ENCODE peak calls at places on chromosome 15, in six cellular contexts. E is cardiac muscle cell, K is PC-9, T is PC-3, V is transverse colon, C is right atrium auricular region. G is an unnamed sample.
A peak's percentile ranks its signal among the peaks of the same experiment; 100 is the strongest.

GRCh38 chr15:40999190-40999589 is 45.9 kb downstream of the CHAC1 start:
- DNase-seq in K (peak; percentile 86), C (no peak), V (no peak), T (peak; percentile 96), E (no peak), G (peak; percentile 58)

GRCh38 chr15:93001881-93002280 is 87.1 kb downstream of the RGMA start:
- DNase-seq in C (no peak), K (no peak), T (peak; percentile 21), E (peak; percentile 22), V (no peak), G (no peak)

GRCh38 chr15:93321881-93322282 is 232.9 kb upstream of the RGMA start:
- DNase-seq in K (no peak), T (peak; percentile 34), V (no peak), C (no peak), E (no peak), G (peak; percentile 82)

GRCh38 chr15:68666120-68666811 is 87.5 kb downstream of the CORO2B start:
- DNase-seq in T (no peak), K (no peak), C (no peak), V (no peak), E (no peak), G (no peak)

GRCh38 chr15:67149859-67150824 is 84.7 kb downstream of the SMAD3 start:
- DNase-seq in C (peak; percentile 91), E (peak; percentile 98), K (peak; percentile 97), T (peak; percentile 94), V (peak; percentile 47), G (peak; percentile 98)

GRCh38 chr15:57591822-57592367 is at the start of gene MYZAP:
- DNase-seq in V (peak; percentile 82), C (peak; percentile 64), E (peak; percentile 22), T (peak; percentile 59), K (no peak), G (no peak)

GRCh38 chr15:78761020-78761419 is 50.2 kb downstream of the ADAMTS7 start:
- DNase-seq in T (no peak), C (peak; percentile 57), K (no peak), V (no peak), E (no peak), G (no peak)

GRCh38 chr15:52306270-52306669 is 10.7 kb upstream of the MYO5C start:
- DNase-seq in K (peak; percentile 56), T (peak; percentile 90), V (no peak), E (peak; percentile 57), C (no peak), G (no peak)

GRCh38 chr15:66566963-66567531 is 1.2 kb upstream of the LCTL start:
- DNase-seq in T (peak; percentile 70), V (peak; percentile 58), E (peak; percentile 82), C (no peak), K (peak; percentile 37), G (peak; percentile 85)

GRCh38 chr15:89132611-89133242 is 44.5 kb downstream of the ABHD2 start:
- DNase-seq in E (peak; percentile 68), V (no peak), T (no peak), K (no peak), C (peak; percentile 83), G (no peak)

GRCh38 chr15:80437492-80437891 is 33.3 kb downstream of the ARNT2 start:
- DNase-seq in V (no peak), T (no peak), C (peak; percentile 30), K (peak; percentile 52), E (peak; percentile 43), G (no peak)

GRCh38 chr15:70741677-70742293 is 21.6 kb downstream of the UACA start:
- DNase-seq in T (peak; percentile 77), C (no peak), K (peak; percentile 80), V (no peak), E (peak; percentile 45), G (peak; percentile 65)

GRCh38 chr15:58702233-58702632 is 47.3 kb downstream of the ADAM10 start:
- DNase-seq in T (no peak), K (no peak), C (no peak), V (no peak), E (no peak), G (no peak)

GRCh38 chr15:31584195-31584594 is 257.6 kb downstream of the KLF13 start:
- DNase-seq in T (no peak), E (no peak), K (no peak), V (no peak), C (no peak), G (no peak)

GRCh38 chr15:31372635-31373091 is 46.0 kb downstream of the KLF13 start:
- DNase-seq in K (no peak), C (peak; percentile 89), E (peak; percentile 93), V (no peak), T (peak; percentile 26), G (peak; percentile 80)

GRCh38 chr15:89429023-89429422 is 67.4 kb downstream of the RHCG start:
- DNase-seq in E (no peak), T (no peak), K (peak; percentile 62), V (no peak), C (no peak), G (no peak)

GRCh38 chr15:80584561-80584964 is 110.5 kb upstream of the ABHD17C start:
- DNase-seq in E (no peak), K (no peak), V (no peak), C (no peak), T (no peak), G (no peak)

GRCh38 chr15:92407343-92407742 is 13.7 kb downstream of the ST8SIA2 start:
- DNase-seq in V (no peak), K (no peak), C (no peak), E (no peak), T (no peak), G (no peak)

GRCh38 chr15:28094732-28095521 is 4.2 kb downstream of the OCA2 start:
- DNase-seq in C (peak; percentile 58), K (no peak), E (no peak), V (peak; percentile 92), T (peak; percentile 28), G (no peak)

GRCh38 chr15:101689901-101690300 is 34.4 kb downstream of the TARS3 start:
- DNase-seq in E (peak; percentile 28), T (no peak), K (no peak), V (no peak), C (no peak), G (peak; percentile 18)

GRCh38 chr15:70419046-70419445 is 321.3 kb upstream of the TLE3 start:
- DNase-seq in C (no peak), V (no peak), E (no peak), K (no peak), T (no peak), G (no peak)

GRCh38 chr15:101479851-101480612 is 9.5 kb downstream of the PCSK6 start:
- DNase-seq in C (no peak), T (no peak), K (no peak), E (no peak), V (no peak), G (no peak)

GRCh38 chr15:61996056-61996635 is 64.1 kb downstream of the VPS13C start:
- DNase-seq in V (no peak), E (no peak), T (no peak), K (no peak), C (no peak), G (no peak)

GRCh38 chr15:47503884-47504283 is 213.4 kb upstream of the SEMA6D start:
- DNase-seq in K (no peak), C (no peak), V (no peak), T (no peak), E (no peak), G (no peak)

GRCh38 chr15:64717130-64717529 is 58.3 kb downstream of the RBPMS2 start:
- DNase-seq in T (no peak), E (no peak), V (no peak), C (no peak), K (no peak), G (no peak)

DNA sequence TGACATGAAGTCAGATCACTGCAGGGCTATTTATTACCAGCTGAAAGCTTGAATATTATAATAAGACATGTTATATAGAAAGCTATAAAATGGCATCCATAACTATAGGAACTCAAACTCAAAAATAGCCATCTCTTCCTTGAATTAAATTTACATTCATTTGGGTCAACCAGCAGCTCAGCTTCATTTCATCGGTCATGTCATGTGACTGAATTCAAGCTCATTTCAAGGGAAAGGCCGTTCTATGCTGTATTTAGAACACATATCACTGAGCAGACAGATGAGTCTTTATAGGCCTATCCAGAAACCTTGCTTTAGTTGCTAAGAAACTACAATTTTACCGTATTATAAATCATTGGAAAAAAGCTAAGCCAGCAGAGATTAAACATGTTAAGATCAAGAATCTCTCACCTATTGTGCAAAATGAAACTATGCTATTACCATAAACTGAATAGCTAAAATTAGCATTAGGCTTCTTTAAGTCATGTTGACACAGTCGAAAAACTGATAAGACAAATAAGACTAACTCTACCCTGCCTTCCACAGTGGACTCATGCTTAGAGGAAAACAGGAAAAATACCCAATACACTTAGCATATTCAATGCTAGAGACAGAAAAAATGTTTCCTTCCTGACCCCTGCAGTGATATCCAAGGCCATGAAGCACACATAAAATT is 2.3 kb downstream of the NPTN start:
- DNase-seq in E (peak; percentile 25), V (no peak), C (no peak), K (no peak), T (no peak), G (no peak)
- H3K4me3 ChIP-seq in E (peak overlapping the region; percentile 84), V (peak overlapping the region; percentile 94), C (peak overlapping the region; percentile 86), K (peak overlapping the region; percentile 82), T (peak overlapping the region; percentile 90), G (no peak overlapping the region)

GRCh38 chr15:20349774-20350498 is 191.7 kb downstream of the GOLGA6L6 start:
- DNase-seq in E (no peak), V (no peak), T (no peak), C (no peak), K (no peak), G (no peak)
- H3K9me3 ChIP-seq in E (peaks cover 50% of the 10 kb centered on the region), V (no peaks in the 10 kb centered on the region), T (peaks cover 27% of the 10 kb centered on the region), C (no peaks in the 10 kb centered on the region), K (no peaks in the 10 kb centered on the region), G (no peaks in the 10 kb centered on the region)

DNA sequence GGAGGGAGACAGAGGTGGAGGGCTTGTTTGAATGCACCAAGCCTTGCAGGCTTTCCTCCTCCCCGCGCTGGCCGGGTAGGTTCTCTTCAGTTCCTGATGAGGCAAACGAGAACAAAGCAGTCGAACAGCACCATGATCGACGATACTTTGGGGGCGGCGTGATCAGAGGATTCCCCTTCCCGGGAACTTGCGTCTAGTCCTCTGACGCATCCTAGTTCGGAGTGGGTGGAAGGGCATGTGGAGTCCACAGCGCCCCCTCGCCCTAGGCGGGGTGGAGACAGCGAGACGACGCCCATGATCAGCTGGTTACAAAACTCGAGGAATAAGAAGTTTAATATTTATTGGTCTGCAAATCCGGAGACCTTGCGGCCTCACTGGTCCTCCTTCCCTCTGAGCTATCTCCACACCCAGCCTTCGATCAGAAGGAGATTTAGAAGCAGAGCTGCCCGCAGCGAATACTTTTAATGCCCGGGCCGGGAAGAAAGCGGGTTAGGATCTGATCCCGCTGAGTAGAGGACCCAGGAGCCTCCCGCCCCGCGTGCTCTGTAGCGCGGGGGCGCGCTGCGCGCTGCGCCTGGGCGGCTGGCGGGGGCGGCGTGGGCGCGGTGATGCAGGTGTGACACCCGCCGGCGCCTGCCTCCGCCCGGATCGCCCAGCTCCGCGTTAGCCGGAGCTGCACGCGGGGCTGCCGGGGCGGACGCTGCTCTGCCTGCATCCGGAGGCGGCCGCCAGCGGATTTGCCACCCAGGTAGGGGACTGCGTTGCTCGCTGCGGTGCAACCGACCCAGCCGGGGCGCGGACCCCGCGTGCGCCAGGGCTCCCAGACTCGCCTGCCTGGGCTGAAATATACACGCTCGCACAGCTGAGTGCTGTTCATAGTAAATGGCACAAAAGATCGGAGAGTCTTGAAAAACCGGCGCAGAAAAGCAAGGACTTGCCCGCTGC is at the start of gene SV2B:
- DNase-seq in K (no peak), V (no peak), E (peak; percentile 38), C (no peak), T (peak; percentile 28), G (no peak)
- H3K4me3 ChIP-seq in K (no peak within 1 kb of the TSS), V (peak within 1 kb of the TSS; percentile 33), E (peak within 1 kb of the TSS; percentile 28), C (peak within 1 kb of the TSS; percentile 62), T (peak within 1 kb of the TSS; percentile 64), G (peak within 1 kb of the TSS; percentile 25)

GRCh38 chr15:23039151-23039916 is at the start of gene TUBGCP5:
- DNase-seq in T (peak; percentile 99), C (peak; percentile 98), V (peak; percentile 98), E (peak; percentile 99), K (peak; percentile 87), G (peak; percentile 99)
- H3K9me3 ChIP-seq in T (no peaks in the 10 kb centered on the region), C (no peaks in the 10 kb centered on the region), V (no peaks in the 10 kb centered on the region), E (no peaks in the 10 kb centered on the region), K (no peaks in the 10 kb centered on the region), G (no peaks in the 10 kb centered on the region)